ENCODE peak calls at places on chromosomes 12 and 14, in six cellular contexts. E, O, A, P, Z and Y are unnamed samples.

GRCh38 chr12:24062642-24063245 is 113.3 kb upstream of the SOX5 start:
- DNase-seq in P (no peak), Z (no peak), A (no peak), O (no peak), E (no peak), Y (no peak)

GRCh38 chr14:92728781-92729364 is 19.6 kb downstream of the LGMN start:
- DNase-seq in A (peak; percentile 53), P (no peak), E (no peak), Z (peak; percentile 54), O (no peak), Y (peak; percentile 56)

GRCh38 chr12:47419500-47419899 is 286.3 kb downstream of the RPAP3 start:
- DNase-seq in P (no peak), Z (no peak), E (no peak), A (peak; percentile 42), O (no peak), Y (no peak)

GRCh38 chr12:94941440-94941862 is 62.0 kb downstream of the NDUFA12 start:
- DNase-seq in A (peak; percentile 77), O (peak; percentile 75), Z (no peak), E (no peak), P (no peak), Y (no peak)

GRCh38 chr12:110931315-110931728 is 10.9 kb upstream of the MYL2 start:
- DNase-seq in E (no peak), Z (no peak), A (no peak), P (no peak), O (peak; percentile 85), Y (no peak)

GRCh38 chr14:39491134-39491541 is 58.9 kb upstream of the FBXO33 start:
- DNase-seq in P (no peak), Z (no peak), O (no peak), A (peak; percentile 18), E (no peak), Y (no peak)

GRCh38 chr12:119949145-119949544 is 39.9 kb upstream of the BICDL1 start:
- DNase-seq in P (no peak), Z (no peak), E (peak; percentile 31), O (no peak), A (no peak), Y (no peak)

GRCh38 chr14:100536721-100537700 is 50.2 kb downstream of the BEGAIN start:
- DNase-seq in O (peak; percentile 34), Z (peak; percentile 30), A (no peak), E (peak; percentile 37), P (peak; percentile 31), Y (no peak)

GRCh38 chr14:30928462-30928861 is 54.1 kb downstream of the COCH start:
- DNase-seq in P (no peak), A (peak; percentile 26), O (no peak), Z (no peak), E (no peak), Y (no peak)

GRCh38 chr12:49189731-49190314 is 943 bp upstream of the TUBA1A start:
- DNase-seq in A (no peak), Z (no peak), E (no peak), P (no peak), O (no peak), Y (no peak)

GRCh38 chr12:6226002-6226700 is 26.0 kb downstream of the CD9 start:
- DNase-seq in E (no peak), A (peak; percentile 87), P (peak; percentile 85), O (peak; percentile 84), Z (no peak), Y (peak; percentile 81)

DNA sequence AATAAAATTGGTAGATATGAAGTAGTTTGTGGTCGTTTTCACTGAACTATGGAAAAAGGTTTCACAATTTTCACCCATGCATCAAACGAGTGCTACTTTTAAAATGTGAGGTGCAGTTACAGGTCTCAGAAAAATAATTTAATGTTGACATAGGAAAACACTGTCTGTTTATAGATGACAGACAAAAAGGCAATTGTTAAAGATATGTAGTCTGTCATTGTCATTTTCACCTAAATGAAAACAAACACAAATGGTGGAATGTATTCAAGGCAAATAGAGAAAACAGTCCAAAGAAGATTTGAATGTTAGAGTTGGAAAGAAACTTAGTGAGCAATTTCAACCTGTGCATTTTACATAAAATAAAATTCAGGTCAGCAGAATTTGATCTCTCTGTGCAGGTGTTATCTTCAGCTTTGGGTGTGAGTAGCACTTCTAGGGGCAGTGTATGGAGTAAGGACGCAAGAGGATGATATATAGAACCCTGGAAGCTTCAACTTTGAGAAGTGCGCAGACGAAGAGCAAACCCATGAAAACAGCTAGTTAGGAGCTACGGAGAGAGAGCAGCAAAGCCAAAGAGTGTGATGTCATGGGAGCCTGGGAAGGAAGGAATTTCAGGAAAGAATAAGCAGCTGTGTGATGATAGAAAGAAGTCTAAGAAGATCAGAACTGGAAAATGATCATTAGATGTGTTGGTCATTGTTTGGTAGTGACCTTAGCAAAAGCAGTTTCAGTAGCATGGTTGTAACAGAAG is 6.2 kb downstream of the RERG start:
- DNase-seq in P (no peak), O (no peak), Z (no peak), E (no peak), A (no peak), Y (no peak)
- H3K4me1 ChIP-seq in P (no peaks in the 10 kb centered on the region), O (no peaks in the 10 kb centered on the region), Z (peaks cover 5% of the 10 kb centered on the region), E (no peaks in the 10 kb centered on the region), A (peaks cover under 1% of the 10 kb centered on the region), Y (no peaks in the 10 kb centered on the region)

GRCh38 chr14:22842211-22843122 is 6.1 kb downstream of the MMP14 start:
- DNase-seq in Z (peak; percentile 36), E (no peak), A (no peak), P (peak; percentile 33), O (peak; percentile 34), Y (no peak)
- H3K36me3 ChIP-seq in Z (peaks cover 64% of the 10 kb centered on the region), E (no peaks in the 10 kb centered on the region), A (peaks cover 57% of the 10 kb centered on the region), P (no peaks in the 10 kb centered on the region), O (no peaks in the 10 kb centered on the region), Y (no peaks in the 10 kb centered on the region)

DNA sequence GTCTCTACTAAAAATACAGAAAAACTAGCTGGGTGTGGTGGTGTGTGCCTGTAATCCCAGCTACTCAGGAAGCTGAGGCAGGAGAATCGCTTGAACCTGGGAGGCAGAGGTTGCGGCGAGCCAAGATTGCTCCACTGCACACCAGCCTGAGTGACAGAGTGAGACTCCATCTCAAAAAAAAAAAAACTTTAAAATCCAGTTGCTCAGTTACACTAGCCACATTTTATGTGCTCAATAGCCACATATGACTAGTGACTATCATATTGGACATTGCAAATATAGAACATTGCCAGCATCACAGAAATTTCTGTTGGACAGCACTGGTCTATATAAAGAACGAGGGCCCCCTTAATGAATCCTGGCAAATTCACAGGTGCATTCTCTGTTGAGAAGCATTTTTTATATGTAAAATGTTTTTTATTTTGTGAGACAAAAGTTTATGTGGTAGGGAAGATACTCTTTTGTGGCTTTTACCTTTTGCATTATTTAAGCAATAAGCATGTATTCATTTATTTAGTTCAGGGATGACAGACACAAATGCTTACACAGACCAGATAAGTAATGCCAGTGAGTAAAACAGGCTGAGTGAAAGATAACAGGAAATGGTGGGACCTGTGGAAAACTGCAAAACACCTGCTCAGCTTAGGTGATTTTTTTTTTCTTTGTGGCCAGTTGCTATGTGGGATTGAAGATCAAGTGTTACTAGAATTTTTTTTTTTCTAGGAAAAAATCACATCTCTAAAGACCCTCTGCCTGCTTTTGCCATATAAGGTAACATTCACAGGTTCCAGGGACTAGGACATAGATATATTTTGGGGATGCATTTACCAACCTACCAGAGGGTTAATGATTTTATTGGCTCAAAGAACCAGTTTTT is 9.4 kb downstream of the PSMA6 start:
- DNase-seq in P (no peak), E (no peak), O (peak; percentile 67), A (no peak), Z (no peak), Y (no peak)
- H3K4me1 ChIP-seq in P (peaks cover 1% of the 10 kb centered on the region), E (no peaks in the 10 kb centered on the region), O (peaks cover 29% of the 10 kb centered on the region), A (peaks cover 4% of the 10 kb centered on the region), Z (peaks cover 62% of the 10 kb centered on the region), Y (no peaks in the 10 kb centered on the region)

GRCh38 chr12:122048156-122048555 is 26.5 kb downstream of the BCL7A start:
- DNase-seq in O (no peak), A (peak; percentile 80), Z (no peak), P (no peak), E (no peak), Y (no peak)

GRCh38 chr12:122046145-122046544 is 24.5 kb downstream of the BCL7A start:
- DNase-seq in E (no peak), P (no peak), A (no peak), O (no peak), Z (no peak), Y (no peak)

GRCh38 chr12:122043476-122043875 is 21.8 kb downstream of the BCL7A start:
- DNase-seq in O (no peak), P (no peak), Z (no peak), A (no peak), E (no peak), Y (no peak)

GRCh38 chr12:122042910-122043309 is 21.2 kb downstream of the BCL7A start:
- DNase-seq in Z (no peak), P (no peak), A (no peak), O (no peak), E (no peak), Y (no peak)

GRCh38 chr12:122045262-122045661 is 23.6 kb downstream of the BCL7A start:
- DNase-seq in A (no peak), P (no peak), E (no peak), Z (no peak), O (no peak), Y (no peak)
- H3K36me3 ChIP-seq in A (no peaks in the 10 kb centered on the region), P (no peaks in the 10 kb centered on the region), E (no peaks in the 10 kb centered on the region), Z (peaks cover 20% of the 10 kb centered on the region), O (no peaks in the 10 kb centered on the region), Y (no peaks in the 10 kb centered on the region)

DNA sequence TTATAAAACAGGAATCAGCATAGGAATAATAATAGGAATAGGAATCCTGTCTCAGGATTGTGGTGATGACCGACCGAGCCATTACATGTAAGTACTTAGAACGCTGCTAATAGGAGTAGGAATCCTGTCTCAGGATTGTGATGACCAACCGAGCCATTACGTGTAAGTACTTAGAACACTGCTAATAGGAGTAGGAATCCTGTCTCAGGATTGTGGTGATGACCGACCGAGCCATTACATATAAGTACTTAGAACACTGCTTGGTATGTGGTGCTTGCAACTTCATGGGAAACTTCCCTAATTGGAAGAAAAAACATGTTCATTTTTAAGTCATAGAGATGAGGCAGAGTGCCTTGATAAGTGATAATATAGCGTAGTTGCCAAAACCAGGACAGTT is 30.0 kb downstream of the ELK3 start:
- DNase-seq in P (no peak), E (no peak), A (peak; percentile 48), Z (no peak), O (no peak), Y (no peak)
- H3K4me1 ChIP-seq in P (peaks cover 5% of the 10 kb centered on the region), E (no peaks in the 10 kb centered on the region), A (peaks cover 49% of the 10 kb centered on the region), Z (peaks cover 52% of the 10 kb centered on the region), O (no peaks in the 10 kb centered on the region), Y (peaks cover 8% of the 10 kb centered on the region)

DNA sequence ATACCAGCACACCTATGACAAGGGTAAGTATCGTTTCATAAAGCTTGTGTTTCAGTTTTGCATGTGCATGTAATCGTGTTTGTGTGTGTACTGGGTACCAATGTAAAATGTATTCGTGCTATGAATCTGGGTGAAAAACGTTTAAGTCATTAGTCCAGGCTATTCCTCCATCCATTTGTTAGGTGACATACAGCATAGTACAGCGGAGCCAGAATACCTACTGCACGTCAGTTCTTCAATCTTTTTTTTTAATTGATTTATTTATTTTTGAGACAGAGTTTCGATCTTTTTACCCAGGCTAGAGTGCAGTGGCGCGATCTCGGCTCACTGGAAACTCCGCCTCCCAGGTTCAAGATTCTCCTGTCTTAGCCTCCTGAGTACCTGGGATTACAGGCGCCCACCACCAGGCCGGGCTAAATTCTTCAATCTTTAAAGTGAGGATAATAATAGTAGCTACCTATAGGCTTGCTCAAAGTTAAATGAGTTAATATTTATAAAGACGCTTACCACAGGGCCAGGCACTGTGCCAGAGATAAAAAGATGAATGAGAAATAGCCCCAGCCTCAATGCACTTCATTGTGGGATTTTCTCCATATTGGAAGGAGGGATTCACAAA is 647 bp upstream of the RPS26 start:
- DNase-seq in Z (no peak), A (no peak), O (no peak), E (no peak), P (no peak), Y (no peak)
- H3K36me3 ChIP-seq in Z (peaks cover 51% of the 10 kb centered on the region), A (peaks cover 29% of the 10 kb centered on the region), O (peaks cover 7% of the 10 kb centered on the region), E (peaks cover 6% of the 10 kb centered on the region), P (no peaks in the 10 kb centered on the region), Y (no peaks in the 10 kb centered on the region)